ENCODE peak calls at places on chromosomes 4 and X, in eight cellular contexts. V is CD4-positive, alpha-beta memory T cell; Z is MM.1S; I is cardiac muscle cell; N is effector memory CD4-positive, alpha-beta T cell; M is heart left ventricle; Y is body of pancreas; D is left ventricle myocardium inferior. P is an unnamed sample. For H3K9me3, the result is how much of the 10 kb centered on the place peaks cover.

GRCh38 chr4:3371038-3371437 is 70.7 kb upstream of the HGFAC start:
- DNase-seq in V (no peak), Z (no peak), I (peak), N (no peak), M (no peak), Y (no peak), D (no peak), P (no peak)

GRCh38 chrX:57680160-57680559 is at the start of gene NLRP2B:
- DNase-seq in V (no peak), Z (no peak), I (no peak), N (no peak), M (no peak), Y (no peak), D (no peak), P (no peak)

GRCh38 chr4:148112231-148112982 is 329.8 kb downstream of the NR3C2 start:
- DNase-seq in V (no peak), Z (no peak), I (peak), N (no peak), M (no peak), Y (no peak), D (no peak), P (no peak)

GRCh38 chrX:35046646-35047231 is 104.1 kb downstream of the FAM47B start:
- DNase-seq in V (no peak), Z (no peak), I (no peak), N (no peak), M (no peak), Y (no peak), D (no peak), P (no peak)

GRCh38 chrX:142095816-142096215 is 109.3 kb downstream of the MAGEC2 start:
- DNase-seq in V (no peak), Z (no peak), I (no peak), N (no peak), M (no peak), Y (no peak), D (no peak), P (no peak)

GRCh38 chr4:80446664-80447063 is 111.1 kb downstream of the CFAP299 start:
- DNase-seq in V (no peak), Z (no peak), I (no peak), N (no peak), M (no peak), Y (no peak), D (no peak), P (no peak)

GRCh38 chr4:84826681-84827080 is 139.8 kb downstream of the WDFY3 start:
- DNase-seq in V (no peak), Z (no peak), I (no peak), N (no peak), M (no peak), Y (no peak), D (no peak), P (no peak)

GRCh38 chrX:27350476-27350875 is 112.7 kb downstream of the PPP4R3C start:
- DNase-seq in V (no peak), Z (no peak), I (no peak), N (no peak), M (no peak), Y (no peak), D (no peak), P (no peak)

GRCh38 chr4:105147226-105148151 is 813 bp downstream of the TET2 start:
- DNase-seq in V (peak), Z (peak), I (peak), N (no peak), M (peak), Y (peak), D (no peak), P (peak)

GRCh38 chr4:141643557-141643956 is 7.2 kb downstream of the IL15 start:
- DNase-seq in V (no peak), Z (no peak), I (no peak), N (no peak), M (no peak), Y (no peak), D (no peak), P (no peak)

GRCh38 chr4:52016985-52017384 is 3.2 kb downstream of the LRRC66 start:
- DNase-seq in V (no peak), Z (no peak), I (no peak), N (no peak), M (no peak), Y (no peak), D (no peak), P (no peak)

GRCh38 chrX:8304668-8305067 is 133.6 kb upstream of the VCX2 start:
- DNase-seq in V (no peak), Z (no peak), I (no peak), N (no peak), M (no peak), Y (no peak), D (no peak), P (no peak)

GRCh38 chr4:78864405-78865024 is 74.7 kb downstream of the PAQR3 start:
- DNase-seq in V (peak), Z (peak), I (peak), N (no peak), M (no peak), Y (peak), D (no peak), P (no peak)

GRCh38 chr4:139278450-139278849 is 1.6 kb downstream of the MGARP start:
- DNase-seq in V (no peak), Z (no peak), I (no peak), N (no peak), M (no peak), Y (no peak), D (no peak), P (no peak)

GRCh38 chr4:137213372-137214173 is 318.7 kb downstream of the PCDH18 start:
- DNase-seq in V (no peak), Z (no peak), I (peak), N (no peak), M (no peak), Y (no peak), D (no peak), P (no peak)

GRCh38 chr4:5759236-5760075 is 48.5 kb downstream of the EVC start:
- DNase-seq in V (no peak), Z (no peak), I (no peak), N (no peak), M (no peak), Y (no peak), D (no peak), P (no peak)

GRCh38 chr4:181737744-181738143 is 505.5 kb upstream of the TENM3 start:
- DNase-seq in V (no peak), Z (no peak), I (peak), N (no peak), M (no peak), Y (no peak), D (no peak), P (no peak)

GRCh38 chrX:23784487-23785301 is 1.7 kb downstream of the SAT1 start:
- DNase-seq in V (no peak), Z (no peak), I (peak), N (no peak), M (no peak), Y (no peak), D (no peak), P (no peak)

GRCh38 chrX:26922278-26922677 is 540.9 kb downstream of the PPP4R3C start:
- DNase-seq in V (no peak), Z (no peak), I (no peak), N (no peak), M (no peak), Y (no peak), D (no peak), P (no peak)

GRCh38 chrX:38368774-38369173 is 16.4 kb downstream of the OTC start:
- DNase-seq in V (no peak), Z (no peak), I (no peak), N (no peak), M (no peak), Y (no peak), D (no peak), P (no peak)
- H3K9me3 ChIP-seq in V (under half), Z (under half), I (under half), N (under half), M (under half), Y (under half), D (under half), P (under half)

GRCh38 chr4:95847908-95848468 is 8.1 kb downstream of the PDHA2 start:
- DNase-seq in V (no peak), Z (no peak), I (no peak), N (no peak), M (no peak), Y (no peak), D (no peak), P (no peak)
- H3K9me3 ChIP-seq in V (under half), Z (under half), I (under half), N (under half), M (under half), Y (under half), D (under half), P (under half)

GRCh38 chrX:77085372-77085771 is 361.8 kb upstream of the FGF16 start:
- DNase-seq in V (no peak), Z (no peak), I (no peak), N (no peak), M (no peak), Y (no peak), D (no peak), P (no peak)
- H3K9me3 ChIP-seq in V (under half), Z (under half), I (under half), N (under half), M (under half), Y (under half), D (under half), P (under half)

GRCh38 chr4:45063166-45063565 is 336.8 kb upstream of the GNPDA2 start:
- DNase-seq in V (no peak), Z (no peak), I (no peak), N (no peak), M (no peak), Y (no peak), D (no peak), P (no peak)
- H3K9me3 ChIP-seq in V (under half), Z (under half), I (under half), N (under half), M (under half), Y (under half), D (under half), P (under half)

GRCh38 chr4:166499820-166500219 is 626.8 kb downstream of the TLL1 start:
- DNase-seq in V (no peak), Z (no peak), I (peak), N (no peak), M (no peak), Y (no peak), D (no peak), P (no peak)

GRCh38 chr4:166498541-166498940 is 625.5 kb downstream of the TLL1 start:
- DNase-seq in V (no peak), Z (no peak), I (peak), N (no peak), M (no peak), Y (no peak), D (no peak), P (no peak)

GRCh38 chr4:166491635-166492034 is 618.6 kb downstream of the TLL1 start:
- DNase-seq in V (no peak), Z (no peak), I (no peak), N (no peak), M (no peak), Y (no peak), D (no peak), P (no peak)

DNA sequence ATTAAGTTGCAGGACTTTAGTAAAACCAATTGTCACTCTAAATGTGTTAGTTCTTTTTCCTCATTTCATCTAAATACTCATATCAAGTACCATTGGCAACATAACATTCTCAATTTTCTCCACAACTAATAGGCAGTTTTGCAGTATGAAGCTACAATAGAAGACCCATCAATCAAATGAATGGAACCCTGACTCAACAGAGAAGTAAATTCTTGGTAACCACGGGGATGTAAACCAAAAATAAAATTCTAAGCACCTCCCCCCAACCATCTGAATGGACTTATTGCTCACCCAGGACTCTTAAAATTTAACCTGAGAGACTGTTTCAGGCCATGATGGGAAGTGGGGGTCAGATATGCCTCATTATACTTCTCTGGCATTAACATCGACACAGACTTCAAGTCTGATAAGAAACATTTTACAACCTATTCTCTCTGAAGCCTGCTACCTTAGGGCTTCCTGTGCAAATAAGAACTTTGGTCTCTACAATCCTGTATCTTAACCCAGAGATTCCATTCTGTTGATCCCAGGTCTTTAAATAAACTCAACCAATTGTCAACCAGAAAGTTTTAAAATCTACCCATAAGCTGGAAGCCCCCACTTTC is 620.9 kb downstream of the TLL1 start:
- DNase-seq in V (no peak), Z (no peak), I (no peak), N (no peak), M (no peak), Y (no peak), D (no peak), P (peak)
- H3K9me3 ChIP-seq in V (under half), Z (under half), I (under half), N (under half), M (under half), Y (under half), D (under half), P (under half)

GRCh38 chr4:92254767-92255442 is 48.9 kb upstream of the GRID2 start:
- DNase-seq in V (no peak), Z (no peak), I (no peak), N (no peak), M (no peak), Y (no peak), D (no peak), P (no peak)
- H3K9me3 ChIP-seq in V (under half), Z (under half), I (under half), N (under half), M (under half), Y (under half), D (half or more), P (under half)

GRCh38 chrX:135287266-135287823 is 21.9 kb upstream of the ETDC start:
- DNase-seq in V (no peak), Z (no peak), I (no peak), N (no peak), M (no peak), Y (no peak), D (no peak), P (no peak)
- H3K9me3 ChIP-seq in V (under half), Z (under half), I (under half), N (under half), M (half or more), Y (under half), D (half or more), P (under half)

DNA sequence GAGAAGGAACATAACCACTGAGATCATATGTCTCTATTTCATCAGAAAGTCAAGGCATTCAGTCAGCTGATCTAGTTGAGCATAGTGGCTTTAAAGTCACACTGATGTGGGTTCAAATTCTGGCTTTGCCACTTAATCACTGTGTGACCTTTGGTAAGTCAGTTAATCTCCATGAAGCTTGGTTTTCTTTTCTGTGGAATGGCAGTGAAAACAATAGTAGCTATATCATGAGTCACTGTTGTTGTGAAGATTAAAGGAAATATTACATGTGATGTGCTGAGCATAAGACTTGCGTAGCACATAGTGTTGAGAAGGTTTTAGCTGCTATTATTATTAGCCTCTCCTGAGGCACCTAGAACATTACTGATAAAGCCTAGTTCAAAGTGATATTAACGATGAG is 242.2 kb downstream of the FMR1NB start:
- DNase-seq in V (no peak), Z (no peak), I (no peak), N (no peak), M (no peak), Y (no peak), D (no peak), P (no peak)
- H3K9me3 ChIP-seq in V (under half), Z (under half), I (under half), N (under half), M (under half), Y (under half), D (under half), P (under half)

GRCh38 chr4:24651266-24651665 is 66.9 kb upstream of the DHX15 start:
- DNase-seq in V (no peak), Z (no peak), I (no peak), N (no peak), M (no peak), Y (no peak), D (no peak), P (no peak)
- H3K9me3 ChIP-seq in V (under half), Z (under half), I (under half), N (under half), M (under half), Y (under half), D (under half), P (under half)

GRCh38 chrX:77704881-77705280 is 81.1 kb downstream of the ATRX start:
- DNase-seq in V (no peak), Z (no peak), I (no peak), N (no peak), M (no peak), Y (no peak), D (no peak), P (no peak)
- H3K9me3 ChIP-seq in V (under half), Z (under half), I (under half), N (under half), M (under half), Y (under half), D (under half), P (under half)